ENCODE peak calls at places on chromosome 18, in six cellular contexts. P is K562; U is left lung; I is CD4-positive, CD25-positive, alpha-beta regulatory T cell; G is colonic mucosa; B is tibial nerve. Y is an unnamed sample.
A peak's percentile ranks its signal among the peaks of the same experiment; 100 is the strongest.

GRCh38 chr18:25736516-25736915 is 353.9 kb downstream of the SS18 start:
- DNase-seq in P (no peak), U (no peak), I (no peak), G (no peak), B (no peak), Y (no peak)

GRCh38 chr18:286515-287310 is 18.9 kb upstream of the THOC1 start:
- DNase-seq in P (no peak), U (no peak), I (no peak), G (no peak), B (no peak), Y (no peak)

GRCh38 chr18:62863629-62864028 is 148.3 kb downstream of the PHLPP1 start:
- DNase-seq in P (no peak), U (no peak), I (no peak), G (no peak), B (no peak), Y (no peak)

GRCh38 chr18:39786477-39786876 is 2168.6 kb upstream of the PIK3C3 start:
- DNase-seq in P (no peak), U (no peak), I (no peak), G (no peak), B (no peak), Y (no peak)

GRCh38 chr18:70243131-70243530 is 37.6 kb upstream of the RTTN start:
- DNase-seq in P (no peak), U (no peak), I (no peak), G (peak; percentile 66), B (no peak), Y (no peak)

GRCh38 chr18:46756559-46757201 is at the start of gene ST8SIA5:
- DNase-seq in P (no peak), U (no peak), I (no peak), G (no peak), B (no peak), Y (no peak)

GRCh38 chr18:49048361-49048760 is 97.6 kb upstream of the SMAD7 start:
- DNase-seq in P (no peak), U (no peak), I (no peak), G (no peak), B (no peak), Y (no peak)

GRCh38 chr18:32093523-32093922 is 1.8 kb downstream of the RNF138 start:
- DNase-seq in P (peak; percentile 31), U (no peak), I (no peak), G (peak; percentile 55), B (no peak), Y (no peak)

GRCh38 chr18:12278765-12279682 is 24.9 kb downstream of the CIDEA start:
- DNase-seq in P (no peak), U (peak; percentile 76), I (no peak), G (peak; percentile 53), B (peak; percentile 74), Y (peak; percentile 73)

GRCh38 chr18:34809697-34810096 is 99.6 kb downstream of the DTNA start:
- DNase-seq in P (peak; percentile 18), U (peak; percentile 46), I (no peak), G (peak; percentile 54), B (peak; percentile 64), Y (no peak)

GRCh38 chr18:31581498-31582197 is 10.0 kb upstream of the TTR start:
- DNase-seq in P (no peak), U (no peak), I (no peak), G (no peak), B (no peak), Y (no peak)

GRCh38 chr18:62938006-62938405 is 222.7 kb downstream of the PHLPP1 start:
- DNase-seq in P (no peak), U (no peak), I (no peak), G (no peak), B (no peak), Y (no peak)

GRCh38 chr18:10410472-10411300 is 43.7 kb upstream of the APCDD1 start:
- DNase-seq in P (no peak), U (no peak), I (no peak), G (no peak), B (no peak), Y (no peak)

GRCh38 chr18:154151-154550 is 4.2 kb upstream of the USP14 start:
- DNase-seq in P (no peak), U (no peak), I (no peak), G (no peak), B (no peak), Y (no peak)

DNA sequence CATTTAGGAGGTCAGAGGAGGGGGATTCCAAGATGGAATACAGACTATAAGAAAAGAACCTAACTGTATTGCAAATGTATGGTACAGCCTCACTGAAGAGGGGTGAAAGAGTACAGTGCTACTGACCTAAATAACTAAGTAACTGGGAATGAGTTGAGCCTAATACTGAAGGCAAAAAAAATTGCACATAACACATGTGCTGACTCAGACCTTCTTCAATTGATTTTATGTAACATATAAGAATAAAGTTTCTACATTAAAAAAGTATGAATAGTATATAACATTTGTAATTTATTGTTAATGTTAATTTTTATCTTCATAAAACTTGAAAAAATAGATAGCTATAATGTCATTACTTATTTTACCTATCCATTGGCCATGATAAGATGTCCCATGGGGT is 41.7 kb downstream of the MALT1 start:
- DNase-seq in P (no peak), U (no peak), I (no peak), G (no peak), B (no peak), Y (no peak)
- H3K9me3 ChIP-seq in P (no peaks in the 10 kb centered on the region), U (no peaks in the 10 kb centered on the region), I (no peaks in the 10 kb centered on the region), G (no peaks in the 10 kb centered on the region), B (no peaks in the 10 kb centered on the region), Y (no peaks in the 10 kb centered on the region)

GRCh38 chr18:79714531-79715240 is 35.1 kb downstream of the CTDP1 start:
- DNase-seq in P (no peak), U (no peak), I (no peak), G (no peak), B (no peak), Y (no peak)
- H3K9me3 ChIP-seq in P (no peaks in the 10 kb centered on the region), U (no peaks in the 10 kb centered on the region), I (no peaks in the 10 kb centered on the region), G (no peaks in the 10 kb centered on the region), B (no peaks in the 10 kb centered on the region), Y (no peaks in the 10 kb centered on the region)

DNA sequence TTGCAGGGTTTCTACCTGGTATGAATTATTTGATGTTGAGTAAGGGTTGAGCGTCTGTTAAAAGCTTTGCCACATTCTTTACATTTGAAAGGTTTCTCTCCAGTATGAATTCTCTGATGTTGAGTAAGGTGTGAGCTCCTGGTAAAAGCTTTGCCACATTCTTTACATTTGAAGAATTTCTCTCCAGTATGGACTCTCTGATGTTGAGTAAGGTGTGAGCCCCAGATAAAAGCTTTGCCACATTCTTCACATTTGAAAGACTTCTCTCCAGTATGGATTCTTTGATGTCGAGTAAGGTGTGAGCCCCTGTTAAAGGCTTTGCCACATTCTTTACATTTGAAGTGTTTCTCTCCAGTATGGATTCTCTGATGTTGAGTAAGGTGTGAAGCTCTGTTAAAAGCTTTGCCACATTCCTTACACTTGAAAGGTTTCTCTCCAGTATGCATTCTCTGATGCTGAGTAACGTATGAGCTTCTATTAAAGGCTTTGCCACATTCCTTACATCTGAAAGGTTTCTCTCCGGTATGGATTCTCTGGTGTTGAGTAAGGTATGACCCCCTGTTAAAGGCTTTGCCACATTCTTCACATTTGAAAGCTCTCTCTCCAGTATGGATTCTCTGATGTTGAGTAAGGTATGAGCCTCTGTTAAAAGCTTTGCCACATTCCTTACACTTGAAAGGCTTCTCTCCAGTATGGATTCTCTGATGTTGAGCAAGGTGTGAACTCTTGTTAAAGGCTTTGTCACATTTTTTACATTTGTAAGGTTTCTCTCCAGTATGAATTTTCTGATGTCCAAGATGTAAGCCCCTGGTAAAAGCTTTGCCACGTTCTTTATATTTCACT is 27.1 kb downstream of the ZNF519 start:
- DNase-seq in P (no peak), U (no peak), I (no peak), G (no peak), B (no peak), Y (no peak)
- H3K9me3 ChIP-seq in P (no peaks in the 10 kb centered on the region), U (no peaks in the 10 kb centered on the region), I (peaks cover 42% of the 10 kb centered on the region), G (no peaks in the 10 kb centered on the region), B (peaks cover 40% of the 10 kb centered on the region), Y (peaks cover 50% of the 10 kb centered on the region)

DNA sequence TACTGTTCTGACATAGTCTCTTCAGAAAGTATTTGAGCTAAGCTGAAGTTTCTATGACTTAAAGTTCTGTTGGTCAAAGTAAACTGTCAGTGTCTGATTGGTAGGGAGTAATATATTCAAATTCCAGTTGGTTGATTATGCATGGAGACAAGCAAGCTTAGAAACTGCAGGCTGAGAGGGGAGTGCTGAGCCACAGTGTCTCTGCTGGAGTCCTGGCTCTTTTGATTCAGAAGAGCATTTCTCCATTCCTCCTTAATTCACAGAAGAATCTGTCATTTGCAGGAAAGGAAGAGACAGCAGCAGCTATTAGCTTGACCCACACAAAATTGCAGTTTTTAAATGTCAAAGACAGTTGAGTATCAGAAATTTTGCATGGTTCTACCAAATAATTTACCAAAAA is 201.4 kb upstream of the TMEM200C start:
- DNase-seq in P (no peak), U (no peak), I (no peak), G (no peak), B (no peak), Y (no peak)
- H3K9me3 ChIP-seq in P (no peaks in the 10 kb centered on the region), U (no peaks in the 10 kb centered on the region), I (no peaks in the 10 kb centered on the region), G (no peaks in the 10 kb centered on the region), B (no peaks in the 10 kb centered on the region), Y (no peaks in the 10 kb centered on the region)